ENCODE peak calls at places on chromosomes 5 and 9, in ten cellular contexts. One of them, this sample, is unnamed.

GRCh38 chr9:107387401-107387800 is 102.2 kb downstream of the KLF4 start:
- DNase-seq in heart right ventricle: peak
- DNase-seq in vagina: no peak
- DNase-seq in stomach: peak
- DNase-seq in left ventricle myocardium inferior: peak
- DNase-seq in SK-N-MC: no peak
- DNase-seq in ovary: no peak
- DNase-seq in astrocyte: no peak
- DNase-seq in upper lobe of right lung: no peak
- DNase-seq in HCT116: no peak
- DNase-seq in this sample: no peak

GRCh38 chr5:42021923-42022322 is 96.8 kb downstream of the FBXO4 start:
- DNase-seq in astrocyte: peak
- DNase-seq in upper lobe of right lung: no peak
- DNase-seq in HCT116: no peak
- DNase-seq in SK-N-MC: no peak
- DNase-seq in vagina: no peak
- DNase-seq in heart right ventricle: no peak
- DNase-seq in left ventricle myocardium inferior: no peak
- DNase-seq in ovary: no peak
- DNase-seq in stomach: no peak
- DNase-seq in this sample: no peak

GRCh38 chr5:141951341-141951781 is 6.6 kb downstream of the PCDH12 start:
- DNase-seq in heart right ventricle: peak
- DNase-seq in stomach: no peak
- DNase-seq in HCT116: no peak
- DNase-seq in astrocyte: no peak
- DNase-seq in SK-N-MC: no peak
- DNase-seq in upper lobe of right lung: no peak
- DNase-seq in ovary: no peak
- DNase-seq in vagina: no peak
- DNase-seq in left ventricle myocardium inferior: no peak
- DNase-seq in this sample: no peak

GRCh38 chr9:109974143-109974917 is 194.3 kb downstream of the PALM2AKAP2 start:
- DNase-seq in vagina: no peak
- DNase-seq in upper lobe of right lung: no peak
- DNase-seq in HCT116: no peak
- DNase-seq in heart right ventricle: peak
- DNase-seq in SK-N-MC: no peak
- DNase-seq in stomach: peak
- DNase-seq in astrocyte: no peak
- DNase-seq in ovary: no peak
- DNase-seq in left ventricle myocardium inferior: peak
- DNase-seq in this sample: no peak

GRCh38 chr5:89991592-89991991 is 418.0 kb downstream of the CETN3 start:
- DNase-seq in astrocyte: no peak
- DNase-seq in heart right ventricle: no peak
- DNase-seq in ovary: no peak
- DNase-seq in SK-N-MC: no peak
- DNase-seq in HCT116: no peak
- DNase-seq in upper lobe of right lung: no peak
- DNase-seq in vagina: no peak
- DNase-seq in left ventricle myocardium inferior: no peak
- DNase-seq in stomach: no peak
- DNase-seq in this sample: no peak

GRCh38 chr5:80372780-80373179 is 35.1 kb upstream of the ZFYVE16 start:
- DNase-seq in ovary: no peak
- DNase-seq in astrocyte: no peak
- DNase-seq in left ventricle myocardium inferior: no peak
- DNase-seq in upper lobe of right lung: no peak
- DNase-seq in stomach: no peak
- DNase-seq in heart right ventricle: no peak
- DNase-seq in HCT116: no peak
- DNase-seq in vagina: no peak
- DNase-seq in SK-N-MC: no peak
- DNase-seq in this sample: no peak

GRCh38 chr5:74625742-74626241 is 14.7 kb downstream of the ENC1 start:
- DNase-seq in left ventricle myocardium inferior: no peak
- DNase-seq in HCT116: no peak
- DNase-seq in astrocyte: peak
- DNase-seq in upper lobe of right lung: no peak
- DNase-seq in stomach: peak
- DNase-seq in vagina: no peak
- DNase-seq in ovary: no peak
- DNase-seq in SK-N-MC: peak
- DNase-seq in heart right ventricle: no peak
- DNase-seq in this sample: no peak

GRCh38 chr5:108726446-108727091 is 21.1 kb upstream of the FER start:
- DNase-seq in HCT116: no peak
- DNase-seq in stomach: no peak
- DNase-seq in left ventricle myocardium inferior: no peak
- DNase-seq in vagina: no peak
- DNase-seq in SK-N-MC: no peak
- DNase-seq in heart right ventricle: no peak
- DNase-seq in astrocyte: no peak
- DNase-seq in upper lobe of right lung: no peak
- DNase-seq in ovary: no peak
- DNase-seq in this sample: no peak

GRCh38 chr5:111200828-111201227 is 23.4 kb upstream of the CAMK4 start:
- DNase-seq in stomach: no peak
- DNase-seq in HCT116: no peak
- DNase-seq in SK-N-MC: no peak
- DNase-seq in ovary: no peak
- DNase-seq in astrocyte: no peak
- DNase-seq in left ventricle myocardium inferior: no peak
- DNase-seq in upper lobe of right lung: no peak
- DNase-seq in heart right ventricle: no peak
- DNase-seq in vagina: no peak
- DNase-seq in this sample: no peak

GRCh38 chr5:38607396-38607795 is 51.0 kb upstream of the LIFR start:
- DNase-seq in heart right ventricle: no peak
- DNase-seq in stomach: no peak
- DNase-seq in left ventricle myocardium inferior: no peak
- DNase-seq in SK-N-MC: no peak
- DNase-seq in ovary: no peak
- DNase-seq in HCT116: no peak
- DNase-seq in upper lobe of right lung: no peak
- DNase-seq in vagina: no peak
- DNase-seq in astrocyte: peak
- DNase-seq in this sample: no peak

GRCh38 chr9:694499-695154 is 146.9 kb upstream of the DMRT1 start:
- DNase-seq in HCT116: no peak
- DNase-seq in ovary: no peak
- DNase-seq in upper lobe of right lung: no peak
- DNase-seq in heart right ventricle: peak
- DNase-seq in SK-N-MC: no peak
- DNase-seq in stomach: no peak
- DNase-seq in astrocyte: peak
- DNase-seq in vagina: no peak
- DNase-seq in left ventricle myocardium inferior: peak
- DNase-seq in this sample: no peak

GRCh38 chr9:86644315-86645034 is 290.3 kb upstream of the TUT7 start:
- DNase-seq in stomach: no peak
- DNase-seq in vagina: no peak
- DNase-seq in upper lobe of right lung: no peak
- DNase-seq in astrocyte: no peak
- DNase-seq in ovary: no peak
- DNase-seq in HCT116: no peak
- DNase-seq in SK-N-MC: no peak
- DNase-seq in heart right ventricle: no peak
- DNase-seq in left ventricle myocardium inferior: no peak
- DNase-seq in this sample: no peak

GRCh38 chr5:157327771-157328170 is 61.8 kb downstream of the CYFIP2 start:
- DNase-seq in astrocyte: no peak
- DNase-seq in stomach: no peak
- DNase-seq in upper lobe of right lung: no peak
- DNase-seq in left ventricle myocardium inferior: no peak
- DNase-seq in heart right ventricle: no peak
- DNase-seq in HCT116: no peak
- DNase-seq in ovary: no peak
- DNase-seq in SK-N-MC: no peak
- DNase-seq in vagina: no peak
- DNase-seq in this sample: no peak
- H3K27ac ChIP-seq in astrocyte: no peak
- H3K27ac ChIP-seq in stomach: no peak
- H3K27ac ChIP-seq in upper lobe of right lung: no peak
- H3K27ac ChIP-seq in left ventricle myocardium inferior: no peak
- H3K27ac ChIP-seq in heart right ventricle: no peak
- H3K27ac ChIP-seq in HCT116: no peak
- H3K27ac ChIP-seq in ovary: no peak
- H3K27ac ChIP-seq in SK-N-MC: no peak
- H3K27ac ChIP-seq in vagina: no peak
- H3K27ac ChIP-seq in this sample: no peak

GRCh38 chr9:38057416-38058195 is 11.4 kb downstream of the SHB start:
- DNase-seq in ovary: no peak
- DNase-seq in HCT116: no peak
- DNase-seq in astrocyte: no peak
- DNase-seq in stomach: peak
- DNase-seq in vagina: no peak
- DNase-seq in upper lobe of right lung: no peak
- DNase-seq in SK-N-MC: no peak
- DNase-seq in heart right ventricle: no peak
- DNase-seq in left ventricle myocardium inferior: peak
- DNase-seq in this sample: no peak
- H3K4me3 ChIP-seq in ovary: no peak
- H3K4me3 ChIP-seq in HCT116: no peak
- H3K4me3 ChIP-seq in astrocyte: no peak
- H3K4me3 ChIP-seq in stomach: no peak
- H3K4me3 ChIP-seq in vagina: no peak
- H3K4me3 ChIP-seq in upper lobe of right lung: no peak
- H3K4me3 ChIP-seq in SK-N-MC: no peak
- H3K4me3 ChIP-seq in heart right ventricle: no peak
- H3K4me3 ChIP-seq in left ventricle myocardium inferior: no peak
- H3K4me3 ChIP-seq in this sample: no peak

DNA sequence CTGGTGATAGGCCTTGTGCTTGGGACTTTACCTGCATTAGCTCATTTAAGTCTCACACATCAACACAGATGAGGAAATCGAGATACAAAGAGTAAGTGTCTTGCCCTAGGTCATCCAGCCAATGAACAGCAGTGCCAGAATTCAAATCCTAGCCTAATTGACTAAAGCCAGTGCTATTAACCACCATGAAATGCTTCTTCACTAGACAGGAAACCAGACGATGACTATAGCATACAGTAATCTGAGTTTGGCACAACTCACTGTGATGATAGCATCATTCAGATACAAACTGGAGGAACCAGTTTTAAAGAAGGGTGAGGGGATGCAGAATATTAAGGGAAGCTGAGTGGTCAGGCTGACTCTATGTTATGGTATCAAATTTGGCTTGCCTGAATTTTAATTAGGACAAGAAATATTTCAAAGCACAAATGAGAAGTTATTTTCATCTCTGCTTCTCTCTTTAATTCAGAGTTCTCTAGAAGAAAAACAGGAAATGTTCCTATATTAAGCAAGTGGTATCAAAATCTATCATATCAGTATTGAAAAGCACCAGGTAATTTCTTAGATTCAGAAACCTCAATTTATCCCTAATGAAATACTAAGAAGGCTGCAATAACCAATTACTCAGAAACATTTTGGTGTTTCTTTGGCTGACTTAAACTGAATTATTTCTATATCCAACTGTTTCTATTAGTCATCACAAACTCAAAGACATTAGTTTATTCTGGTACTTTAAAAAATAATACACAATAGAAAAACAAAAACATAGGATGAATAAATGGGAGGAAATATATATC is 147.0 kb upstream of the RASA1 start:
- DNase-seq in ovary: no peak
- DNase-seq in SK-N-MC: no peak
- DNase-seq in astrocyte: peak
- DNase-seq in upper lobe of right lung: no peak
- DNase-seq in stomach: no peak
- DNase-seq in left ventricle myocardium inferior: no peak
- DNase-seq in heart right ventricle: no peak
- DNase-seq in HCT116: peak
- DNase-seq in vagina: no peak
- DNase-seq in this sample: no peak
- H3K27ac ChIP-seq in ovary: no peak
- H3K27ac ChIP-seq in SK-N-MC: peak
- H3K27ac ChIP-seq in astrocyte: peak
- H3K27ac ChIP-seq in upper lobe of right lung: peak
- H3K27ac ChIP-seq in stomach: no peak
- H3K27ac ChIP-seq in left ventricle myocardium inferior: no peak
- H3K27ac ChIP-seq in heart right ventricle: no peak
- H3K27ac ChIP-seq in HCT116: peak
- H3K27ac ChIP-seq in vagina: no peak
- H3K27ac ChIP-seq in this sample: peak

DNA sequence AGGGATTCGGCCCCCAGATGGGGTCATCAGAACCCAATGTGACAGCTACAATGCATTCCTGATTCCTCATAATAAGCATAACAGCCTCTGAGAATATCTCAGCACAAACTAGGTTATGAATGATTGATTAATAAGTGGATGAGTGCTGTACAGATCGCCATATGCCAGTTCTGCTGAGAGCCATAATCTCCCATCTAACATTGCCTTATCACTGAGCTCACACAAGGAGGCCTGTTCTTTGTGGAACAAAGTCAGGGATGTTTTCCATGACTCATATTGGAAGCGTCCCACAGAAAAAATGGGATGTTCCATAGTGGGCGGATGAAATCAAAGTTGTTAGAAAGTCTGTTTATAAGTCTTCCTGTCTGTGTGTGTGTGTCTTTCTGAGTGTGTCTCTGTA is 89.6 kb downstream of the KIF4B start:
- DNase-seq in astrocyte: peak
- DNase-seq in HCT116: no peak
- DNase-seq in heart right ventricle: no peak
- DNase-seq in vagina: no peak
- DNase-seq in stomach: no peak
- DNase-seq in left ventricle myocardium inferior: no peak
- DNase-seq in ovary: no peak
- DNase-seq in SK-N-MC: no peak
- DNase-seq in upper lobe of right lung: no peak
- DNase-seq in this sample: no peak
- H3K4me3 ChIP-seq in astrocyte: no peak
- H3K4me3 ChIP-seq in HCT116: no peak
- H3K4me3 ChIP-seq in heart right ventricle: no peak
- H3K4me3 ChIP-seq in vagina: no peak
- H3K4me3 ChIP-seq in stomach: no peak
- H3K4me3 ChIP-seq in left ventricle myocardium inferior: no peak
- H3K4me3 ChIP-seq in ovary: no peak
- H3K4me3 ChIP-seq in SK-N-MC: no peak
- H3K4me3 ChIP-seq in upper lobe of right lung: no peak
- H3K4me3 ChIP-seq in this sample: no peak

This sample was measured in coronary artery.